ENCODE peak calls at places on chromosomes 13 and 19, in four cellular contexts. Q, P, M and E are unnamed samples.

GRCh38 chr19:33158365-33158764 is 26.5 kb downstream of the WDR88 start:
- DNase-seq in Q (no peak), P (no peak), M (no peak), E (no peak)

GRCh38 chr13:49421391-49421790 is 22.5 kb downstream of the CAB39L start:
- DNase-seq in Q (no peak), P (peak; percentile 12), M (peak; percentile 56), E (peak; percentile 6)

GRCh38 chr13:108795841-108796240 is 166.4 kb downstream of the MYO16 start:
- DNase-seq in Q (no peak), P (no peak), M (no peak), E (no peak)

GRCh38 chr13:43815204-43815603 is 28.4 kb upstream of the ENOX1 start:
- DNase-seq in Q (no peak), P (no peak), M (no peak), E (no peak)

GRCh38 chr13:35157143-35157755 is 215.2 kb downstream of the NBEA start:
- DNase-seq in Q (no peak), P (no peak), M (no peak), E (no peak)

GRCh38 chr13:20582026-20582425 is 15.1 kb downstream of the IFT88 start:
- DNase-seq in Q (no peak), P (no peak), M (no peak), E (no peak)

GRCh38 chr13:101709952-101710351 is 257.5 kb downstream of the ITGBL1 start:
- DNase-seq in Q (no peak), P (no peak), M (no peak), E (no peak)

GRCh38 chr19:10885241-10886169 is 14.2 kb downstream of the CARM1 start:
- DNase-seq in Q (no peak), P (peak; percentile 18), M (no peak), E (no peak)

GRCh38 chr13:27258637-27259377 is 7.4 kb downstream of the RPL21 start:
- DNase-seq in Q (no peak), P (no peak), M (no peak), E (no peak)

GRCh38 chr13:103194871-103195270 is 128.7 kb upstream of the SLC10A2 start:
- DNase-seq in Q (no peak), P (no peak), M (no peak), E (no peak)

GRCh38 chr13:37968555-37968954 is 99.0 kb upstream of the TRPC4 start:
- DNase-seq in Q (no peak), P (no peak), M (no peak), E (no peak)

GRCh38 chr13:76936736-76937135 is 11.6 kb upstream of the ACOD1 start:
- DNase-seq in Q (no peak), P (no peak), M (no peak), E (no peak)

GRCh38 chr19:1567116-1567847 is 843 bp downstream of the MEX3D start:
- DNase-seq in Q (no peak), P (peak; percentile 55), M (no peak), E (no peak)

GRCh38 chr19:48975947-48976847 is 11.1 kb downstream of the FTL start:
- DNase-seq in Q (no peak), P (peak; percentile 55), M (peak; percentile 72), E (no peak)

GRCh38 chr13:113724780-113725315 is 34.2 kb upstream of the TMEM255B start:
- DNase-seq in Q (peak; percentile 83), P (peak; percentile 67), M (peak; percentile 89), E (peak; percentile 65)

GRCh38 chr19:35641515-35642151 is at the start of gene ETV2:
- DNase-seq in Q (no peak), P (peak; percentile 78), M (peak; percentile 80), E (no peak)

GRCh38 chr13:45621950-45622349 is 6.4 kb upstream of the ERICH6B start:
- DNase-seq in Q (no peak), P (no peak), M (peak; percentile 59), E (no peak)

GRCh38 chr13:94660695-94661324 is 51.5 kb downstream of the SOX21 start:
- DNase-seq in Q (no peak), P (peak; percentile 28), M (no peak), E (no peak)

GRCh38 chr19:488505-489417 is 7.5 kb upstream of the MADCAM1 start:
- DNase-seq in Q (peak; percentile 99), P (peak; percentile 92), M (peak; percentile 97), E (peak; percentile 99)

GRCh38 chr19:41860419-41861097 is 503 bp downstream of the RPS19 start:
- DNase-seq in Q (no peak), P (no peak), M (no peak), E (no peak)

GRCh38 chr19:7515471-7516226 is at the start of gene ZNF358:
- DNase-seq in Q (peak; percentile 92), P (peak; percentile 88), M (peak; percentile 88), E (peak; percentile 83)

GRCh38 chr19:41427647-41428480 is 690 bp upstream of the B3GNT8 start:
- DNase-seq in Q (no peak), P (peak; percentile 73), M (peak; percentile 68), E (no peak)

GRCh38 chr13:36975172-36975571 is 24.0 kb downstream of the ALG5 start:
- DNase-seq in Q (no peak), P (no peak), M (no peak), E (no peak)

GRCh38 chr13:27012482-27013197 is 159.0 kb downstream of the USP12 start:
- DNase-seq in Q (no peak), P (no peak), M (peak; percentile 6), E (no peak)

GRCh38 chr13:79435549-79435948 is 29.5 kb upstream of the RBM26 start:
- DNase-seq in Q (no peak), P (no peak), M (no peak), E (no peak)

GRCh38 chr13:113650731-113651148 is 7.3 kb downstream of the ATP4B start:
- DNase-seq in Q (no peak), P (no peak), M (no peak), E (no peak)

GRCh38 chr13:74168263-74168675 is 34.1 kb upstream of the KLF12 start:
- DNase-seq in Q (no peak), P (no peak), M (no peak), E (no peak)

GRCh38 chr19:12159773-12160414 is 3.0 kb upstream of the ZNF136 start:
- DNase-seq in Q (no peak), P (peak; percentile 64), M (no peak), E (no peak)

GRCh38 chr19:6958786-6959185 is 62.4 kb downstream of the MBD3L2B start:
- DNase-seq in Q (no peak), P (no peak), M (no peak), E (no peak)

GRCh38 chr13:60019119-60019993 is 144.4 kb downstream of the DIAPH3 start:
- DNase-seq in Q (no peak), P (no peak), M (no peak), E (no peak)

GRCh38 chr13:32007494-32007893 is 24.1 kb upstream of the FRY start:
- DNase-seq in Q (no peak), P (no peak), M (no peak), E (no peak)

GRCh38 chr19:4061178-4061682 is 5.5 kb downstream of the ZBTB7A start:
- DNase-seq in Q (no peak), P (no peak), M (no peak), E (no peak)

GRCh38 chr19:4063369-4064072 is 3.2 kb downstream of the ZBTB7A start:
- DNase-seq in Q (no peak), P (no peak), M (no peak), E (no peak)

GRCh38 chr19:4061683-4062575 is 4.8 kb downstream of the ZBTB7A start:
- DNase-seq in Q (no peak), P (no peak), M (no peak), E (no peak)

GRCh38 chr19:4064073-4064550 is 2.6 kb downstream of the ZBTB7A start:
- DNase-seq in Q (no peak), P (no peak), M (no peak), E (no peak)

GRCh38 chr19:4062576-4063368 is 3.9 kb downstream of the ZBTB7A start:
- DNase-seq in Q (no peak), P (no peak), M (no peak), E (no peak)
- TF ChIP-seq POLR2AphosphoS5 in Q (no peak), P (no peak), M (no peak), E (no peak)

DNA sequence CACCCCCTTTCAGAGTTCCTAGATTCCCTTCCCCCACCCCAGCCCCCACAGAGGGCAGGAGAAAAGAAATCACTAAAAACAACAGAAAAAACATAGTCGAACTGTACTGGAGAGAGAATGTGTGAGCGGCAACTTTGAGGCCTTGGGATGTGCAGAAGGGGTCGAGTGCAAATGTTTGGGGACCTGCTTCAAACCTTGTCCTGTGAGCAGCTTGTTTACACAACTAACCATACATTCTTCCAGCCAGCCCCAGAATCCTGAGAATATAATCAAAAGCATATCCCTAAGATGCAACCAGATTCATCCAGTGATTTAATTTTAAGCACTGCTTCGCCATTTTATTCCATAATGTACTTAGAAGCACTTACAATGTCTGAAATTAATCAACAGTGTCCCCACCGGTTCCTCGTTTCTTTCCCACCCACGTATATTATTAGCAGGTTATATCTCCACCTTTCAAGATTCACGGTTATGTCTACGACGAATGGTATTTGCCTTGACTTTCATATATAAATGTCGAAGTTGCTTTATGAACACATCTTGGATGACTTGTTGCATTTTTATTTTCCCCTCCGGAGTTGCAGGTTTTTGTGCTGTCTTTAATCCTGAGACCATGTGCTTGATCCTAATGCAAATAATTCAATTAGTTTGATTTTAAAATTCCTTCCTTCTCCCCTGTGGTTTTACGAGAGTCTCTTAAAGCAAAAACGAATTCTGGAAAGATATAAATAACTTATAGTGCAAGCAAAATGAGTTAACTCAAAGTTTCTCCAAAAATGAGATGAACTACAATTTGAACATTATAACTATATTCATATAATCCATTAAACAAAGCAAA is 107.6 kb downstream of the ZIC5 start:
- DNase-seq in Q (no peak), P (no peak), M (no peak), E (no peak)
- TF ChIP-seq POLR2A in Q (no peak), P (no peak), M (no peak), E (no peak)

DNA sequence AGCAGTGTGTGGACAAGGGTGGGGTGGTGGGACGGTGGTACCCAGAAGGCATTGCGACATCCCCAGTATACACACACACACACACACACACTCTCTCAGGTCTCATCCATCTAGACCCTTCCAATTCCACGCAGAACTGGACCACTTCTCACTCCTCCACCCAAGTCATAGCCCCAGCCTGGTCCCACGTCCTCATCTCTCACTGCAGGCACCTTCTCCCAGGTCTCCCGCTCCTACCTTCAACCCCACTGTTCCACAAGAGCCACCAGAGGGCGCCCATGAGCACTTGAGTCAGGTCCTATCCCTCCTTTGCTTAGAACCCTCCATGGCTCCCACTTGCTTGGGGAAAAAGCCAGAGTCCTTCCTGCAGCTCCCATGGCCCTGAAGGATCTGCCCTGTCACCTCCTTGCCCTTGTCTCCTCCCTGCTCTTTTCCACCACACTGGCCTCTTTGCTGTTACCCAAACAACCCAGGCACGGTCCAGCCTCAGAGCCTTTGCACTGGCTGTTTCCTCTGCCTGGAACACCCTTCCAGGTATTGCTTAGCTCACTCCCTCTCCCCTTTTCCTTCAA is 62.6 kb downstream of the IER2 start:
- DNase-seq in Q (no peak), P (peak; percentile 87), M (peak; percentile 86), E (no peak)
- TF ChIP-seq TAF1 in Q (no peak), P (no peak), M (no peak), E (no peak)

DNA sequence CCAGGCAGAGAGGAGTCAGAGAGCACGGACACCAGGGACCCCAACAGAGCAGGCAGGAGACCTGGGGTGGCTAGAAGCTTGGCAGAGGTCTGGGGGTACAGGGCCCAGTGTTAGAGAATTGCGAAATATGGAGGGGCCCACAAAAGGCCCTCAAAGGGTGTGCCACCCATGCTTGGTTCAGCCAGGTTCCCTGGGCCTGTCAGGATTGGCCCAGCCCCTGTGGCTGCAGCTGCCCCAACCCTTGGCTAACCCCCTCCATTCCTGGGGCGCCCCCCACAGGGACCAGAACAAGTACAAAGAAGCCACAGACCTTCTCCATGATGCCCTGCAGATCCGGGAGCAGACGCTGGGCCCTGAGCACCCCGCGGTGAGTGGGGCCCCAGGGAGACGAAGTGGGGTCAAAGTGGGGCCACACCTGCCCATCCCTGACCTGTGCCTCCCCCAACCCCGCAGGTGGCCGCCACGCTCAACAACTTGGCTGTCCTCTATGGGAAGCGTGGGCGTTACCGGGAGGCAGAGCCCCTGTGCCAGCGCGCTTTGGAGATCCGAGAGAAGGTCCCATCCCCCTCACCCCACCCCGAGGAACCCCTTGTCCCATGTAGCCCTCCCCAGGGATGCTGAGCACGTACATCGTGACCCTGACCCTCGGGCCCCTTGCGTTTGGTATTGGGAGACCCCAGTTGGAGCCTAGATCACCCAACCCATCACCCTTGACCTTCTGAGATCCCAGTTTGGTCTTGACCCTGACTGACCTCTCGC is 8.0 kb downstream of the KLC3 start:
- DNase-seq in Q (no peak), P (no peak), M (no peak), E (no peak)
- TF ChIP-seq POLR2AphosphoS5 in Q (no peak), P (no peak), M (no peak), E (no peak)